ENCODE peak calls at places on chromosomes 4 and X, in five cellular contexts. One of them, this sample, is unnamed.

GRCh38 chrX:119503484-119503861 is 35.2 kb downstream of the SLC25A5 start:
- DNase-seq in G401: peak
- DNase-seq in choroid plexus epithelial cell: peak
- DNase-seq in caudate nucleus: no peak
- DNase-seq in ACHN: peak
- DNase-seq in this sample: peak

GRCh38 chr4:75924309-75924708 is 16.5 kb downstream of the NAAA start:
- DNase-seq in caudate nucleus: no peak
- DNase-seq in ACHN: no peak
- DNase-seq in choroid plexus epithelial cell: no peak
- DNase-seq in G401: no peak
- DNase-seq in this sample: no peak

GRCh38 chr4:88738714-88739366 is 41.2 kb upstream of the NAP1L5 start:
- DNase-seq in ACHN: no peak
- DNase-seq in G401: no peak
- DNase-seq in caudate nucleus: no peak
- DNase-seq in choroid plexus epithelial cell: no peak
- DNase-seq in this sample: no peak

GRCh38 chr4:15162465-15163283 is 160.4 kb downstream of the CPEB2 start:
- DNase-seq in caudate nucleus: no peak
- DNase-seq in choroid plexus epithelial cell: peak
- DNase-seq in G401: peak
- DNase-seq in ACHN: peak
- DNase-seq in this sample: peak

GRCh38 chr4:185657191-185657590 is 121.9 kb upstream of the PDLIM3 start:
- DNase-seq in G401: peak
- DNase-seq in ACHN: no peak
- DNase-seq in caudate nucleus: peak
- DNase-seq in choroid plexus epithelial cell: no peak
- DNase-seq in this sample: no peak

GRCh38 chrX:44747317-44747716 is 96.5 kb upstream of the DUSP21 start:
- DNase-seq in G401: peak
- DNase-seq in caudate nucleus: no peak
- DNase-seq in choroid plexus epithelial cell: peak
- DNase-seq in ACHN: no peak
- DNase-seq in this sample: no peak

GRCh38 chr4:156888762-156889161 is 82.8 kb downstream of the PDGFC start:
- DNase-seq in ACHN: peak
- DNase-seq in caudate nucleus: no peak
- DNase-seq in G401: no peak
- DNase-seq in choroid plexus epithelial cell: peak
- DNase-seq in this sample: no peak

GRCh38 chr4:16794816-16795445 is 103.5 kb downstream of the LDB2 start:
- DNase-seq in G401: peak
- DNase-seq in ACHN: peak
- DNase-seq in caudate nucleus: peak
- DNase-seq in choroid plexus epithelial cell: peak
- DNase-seq in this sample: peak

GRCh38 chr4:2136736-2137135 is 77.6 kb downstream of the NAT8L start:
- DNase-seq in choroid plexus epithelial cell: no peak
- DNase-seq in G401: peak
- DNase-seq in caudate nucleus: no peak
- DNase-seq in ACHN: no peak
- DNase-seq in this sample: no peak

GRCh38 chrX:3664921-3665320 is 48.5 kb downstream of the PRKX start:
- DNase-seq in G401: no peak
- DNase-seq in ACHN: no peak
- DNase-seq in caudate nucleus: no peak
- DNase-seq in choroid plexus epithelial cell: no peak
- DNase-seq in this sample: no peak

GRCh38 chr4:5995901-5996623 is 22.2 kb downstream of the C4orf50 start:
- DNase-seq in caudate nucleus: no peak
- DNase-seq in G401: no peak
- DNase-seq in ACHN: no peak
- DNase-seq in choroid plexus epithelial cell: no peak
- DNase-seq in this sample: no peak

GRCh38 chr4:26235500-26235899 is 85.3 kb upstream of the RBPJ start:
- DNase-seq in caudate nucleus: no peak
- DNase-seq in choroid plexus epithelial cell: peak
- DNase-seq in G401: peak
- DNase-seq in ACHN: no peak
- DNase-seq in this sample: no peak

GRCh38 chrX:120560405-120560841 is 339 bp downstream of the CUL4B start:
- DNase-seq in choroid plexus epithelial cell: no peak
- DNase-seq in caudate nucleus: peak
- DNase-seq in ACHN: peak
- DNase-seq in G401: no peak
- DNase-seq in this sample: no peak

GRCh38 chr4:52408037-52408436 is 251.1 kb downstream of the USP46 start:
- DNase-seq in G401: no peak
- DNase-seq in caudate nucleus: no peak
- DNase-seq in ACHN: no peak
- DNase-seq in choroid plexus epithelial cell: no peak
- DNase-seq in this sample: no peak

GRCh38 chr4:162015090-162015489 is 148.7 kb downstream of the FSTL5 start:
- DNase-seq in ACHN: no peak
- DNase-seq in choroid plexus epithelial cell: peak
- DNase-seq in G401: no peak
- DNase-seq in caudate nucleus: no peak
- DNase-seq in this sample: no peak

GRCh38 chr4:161463436-161463835 is 700.4 kb downstream of the FSTL5 start:
- DNase-seq in ACHN: no peak
- DNase-seq in caudate nucleus: no peak
- DNase-seq in choroid plexus epithelial cell: no peak
- DNase-seq in G401: peak
- DNase-seq in this sample: no peak

GRCh38 chr4:74258949-74259348 is 49.3 kb upstream of the EPGN start:
- DNase-seq in caudate nucleus: no peak
- DNase-seq in ACHN: no peak
- DNase-seq in G401: no peak
- DNase-seq in choroid plexus epithelial cell: peak
- DNase-seq in this sample: no peak

GRCh38 chrX:71870337-71871098 is 40.1 kb upstream of the NHSL2 start:
- DNase-seq in choroid plexus epithelial cell: peak
- DNase-seq in ACHN: peak
- DNase-seq in caudate nucleus: no peak
- DNase-seq in G401: peak
- DNase-seq in this sample: peak

GRCh38 chr4:77072195-77072753 is 3.5 kb downstream of the CCNI start:
- DNase-seq in G401: peak
- DNase-seq in choroid plexus epithelial cell: no peak
- DNase-seq in ACHN: no peak
- DNase-seq in caudate nucleus: peak
- DNase-seq in this sample: peak

GRCh38 chr4:1198070-1198844 is 25.9 kb upstream of the SPON2 start:
- DNase-seq in ACHN: peak
- DNase-seq in caudate nucleus: no peak
- DNase-seq in G401: no peak
- DNase-seq in choroid plexus epithelial cell: no peak
- DNase-seq in this sample: no peak

GRCh38 chrX:123254457-123254856 is 70.4 kb downstream of the GRIA3 start:
- DNase-seq in caudate nucleus: no peak
- DNase-seq in G401: no peak
- DNase-seq in ACHN: no peak
- DNase-seq in choroid plexus epithelial cell: no peak
- DNase-seq in this sample: no peak

GRCh38 chrX:87517571-87518141 is at the start of gene KLHL4:
- DNase-seq in caudate nucleus: peak
- DNase-seq in choroid plexus epithelial cell: peak
- DNase-seq in ACHN: peak
- DNase-seq in G401: no peak
- DNase-seq in this sample: peak

GRCh38 chr4:41880840-41881831 is 54.1 kb upstream of the TMEM33 start:
- DNase-seq in caudate nucleus: no peak
- DNase-seq in G401: peak
- DNase-seq in choroid plexus epithelial cell: no peak
- DNase-seq in ACHN: no peak
- DNase-seq in this sample: peak